ENCODE peak calls at places on chromosomes 7 and 10, in six cellular contexts. One of them, this sample, is unnamed.

GRCh38 chr7:107345898-107346297 is 124.0 kb upstream of the GPR22 start:
- DNase-seq in D341Med: no peak
- DNase-seq in SW480: no peak
- DNase-seq in GM23248: no peak
- DNase-seq in COR-L47: no peak
- DNase-seq in NCI-H1694 treated with DMSO at 0.1 percent for 48 hours: no peak
- DNase-seq in this sample: no peak

GRCh38 chr10:13316635-13317311 is 16.9 kb upstream of the PHYH start:
- DNase-seq in D341Med: no peak
- DNase-seq in SW480: no peak
- DNase-seq in GM23248: no peak
- DNase-seq in COR-L47: no peak
- DNase-seq in NCI-H1694 treated with DMSO at 0.1 percent for 48 hours: no peak
- DNase-seq in this sample: no peak

GRCh38 chr7:106345421-106346166 is 60.8 kb upstream of the NAMPT start:
- DNase-seq in D341Med: no peak
- DNase-seq in SW480: peak
- DNase-seq in GM23248: peak
- DNase-seq in COR-L47: no peak
- DNase-seq in NCI-H1694 treated with DMSO at 0.1 percent for 48 hours: no peak
- DNase-seq in this sample: no peak

GRCh38 chr7:78587443-78588044 is 789.0 kb downstream of the PHTF2 start:
- DNase-seq in D341Med: peak
- DNase-seq in SW480: peak
- DNase-seq in GM23248: peak
- DNase-seq in COR-L47: peak
- DNase-seq in NCI-H1694 treated with DMSO at 0.1 percent for 48 hours: peak
- DNase-seq in this sample: peak

GRCh38 chr10:79084012-79084971 is 15.5 kb downstream of the ZMIZ1 start:
- DNase-seq in D341Med: no peak
- DNase-seq in SW480: no peak
- DNase-seq in GM23248: peak
- DNase-seq in COR-L47: no peak
- DNase-seq in NCI-H1694 treated with DMSO at 0.1 percent for 48 hours: no peak
- DNase-seq in this sample: peak

GRCh38 chr7:3164363-3164762 is 120.7 kb upstream of the CARD11 start:
- DNase-seq in D341Med: no peak
- DNase-seq in SW480: peak
- DNase-seq in GM23248: no peak
- DNase-seq in COR-L47: no peak
- DNase-seq in NCI-H1694 treated with DMSO at 0.1 percent for 48 hours: no peak
- DNase-seq in this sample: no peak

GRCh38 chr10:538895-539294 is 150.6 kb downstream of the DIP2C start:
- DNase-seq in D341Med: no peak
- DNase-seq in SW480: no peak
- DNase-seq in GM23248: peak
- DNase-seq in COR-L47: no peak
- DNase-seq in NCI-H1694 treated with DMSO at 0.1 percent for 48 hours: no peak
- DNase-seq in this sample: no peak

GRCh38 chr10:77120697-77121096 is 516.9 kb downstream of the KCNMA1 start:
- DNase-seq in D341Med: no peak
- DNase-seq in SW480: no peak
- DNase-seq in GM23248: no peak
- DNase-seq in COR-L47: no peak
- DNase-seq in NCI-H1694 treated with DMSO at 0.1 percent for 48 hours: no peak
- DNase-seq in this sample: no peak

This sample was measured in NCI-H82.